ENCODE peak calls at places on chromosomes 3 and 15, in four cellular contexts. D is GM23338, V is hepatocyte, R is PC-3. T is an unnamed sample.

GRCh38 chr3:86562095-86562494 is 428.9 kb downstream of the VGLL3 start:
- DNase-seq in D (peak; percentile 26), V (no peak), R (no peak), T (no peak)

GRCh38 chr3:61669203-61669602 is 107.8 kb downstream of the PTPRG start:
- DNase-seq in D (no peak), V (no peak), R (no peak), T (no peak)

GRCh38 chr3:41259449-41260062 is 60.3 kb downstream of the CTNNB1 start:
- DNase-seq in D (no peak), V (no peak), R (peak; percentile 87), T (no peak)

GRCh38 chr3:109563149-109563548 is 225.8 kb upstream of the DPPA4 start:
- DNase-seq in D (peak; percentile 4), V (no peak), R (no peak), T (no peak)

GRCh38 chr3:121852256-121852655 is 17.2 kb downstream of the EAF2 start:
- DNase-seq in D (no peak), V (no peak), R (no peak), T (no peak)

GRCh38 chr3:170383567-170383966 is 26.1 kb downstream of the SKIL start:
- DNase-seq in D (no peak), V (no peak), R (no peak), T (no peak)

GRCh38 chr15:77026501-77027110 is 31.7 kb downstream of the PSTPIP1 start:
- DNase-seq in D (no peak), V (no peak), R (no peak), T (no peak)

GRCh38 chr15:40739854-40740253 is 15.2 kb downstream of the RMDN3 start:
- DNase-seq in D (peak; percentile 47), V (no peak), R (no peak), T (no peak)

GRCh38 chr15:89971592-89971997 is 29.5 kb upstream of the ZNF710 start:
- DNase-seq in D (peak; percentile 95), V (peak; percentile 79), R (peak; percentile 79), T (peak; percentile 70)

GRCh38 chr3:8805774-8806173 is 36.4 kb upstream of the OXTR start:
- DNase-seq in D (no peak), V (no peak), R (no peak), T (no peak)

GRCh38 chr3:76554717-76555116 is 485.2 kb upstream of the ROBO2 start:
- DNase-seq in D (no peak), V (no peak), R (no peak), T (no peak)

GRCh38 chr3:117526485-117527079 is 817.0 kb downstream of the TUSC7 start:
- DNase-seq in D (peak; percentile 47), V (peak; percentile 56), R (peak; percentile 17), T (peak; percentile 2)

GRCh38 chr15:93852761-93853160 is 378.6 kb upstream of the MCTP2 start:
- DNase-seq in D (no peak), V (no peak), R (peak; percentile 5), T (no peak)

GRCh38 chr3:101453966-101454365 is 59.0 kb downstream of the SENP7 start:
- DNase-seq in D (no peak), V (no peak), R (no peak), T (no peak)

GRCh38 chr3:107064445-107065060 is 312.7 kb upstream of the CCDC54 start:
- DNase-seq in D (peak; percentile 92), V (peak; percentile 85), R (peak; percentile 91), T (peak; percentile 57)

GRCh38 chr15:74613953-74614743 is 1.5 kb upstream of the CLK3 start:
- DNase-seq in D (peak; percentile 84), V (no peak), R (no peak), T (no peak)

GRCh38 chr3:11600501-11601282 is 43.0 kb downstream of the VGLL4 start:
- DNase-seq in D (peak; percentile 72), V (peak; percentile 94), R (peak; percentile 99), T (peak; percentile 61)

GRCh38 chr15:29045717-29046116 is 159.9 kb downstream of the APBA2 start:
- DNase-seq in D (no peak), V (no peak), R (peak; percentile 35), T (no peak)

GRCh38 chr15:93059442-93059841 is 29.6 kb downstream of the RGMA start:
- DNase-seq in D (no peak), V (no peak), R (no peak), T (no peak)

DNA sequence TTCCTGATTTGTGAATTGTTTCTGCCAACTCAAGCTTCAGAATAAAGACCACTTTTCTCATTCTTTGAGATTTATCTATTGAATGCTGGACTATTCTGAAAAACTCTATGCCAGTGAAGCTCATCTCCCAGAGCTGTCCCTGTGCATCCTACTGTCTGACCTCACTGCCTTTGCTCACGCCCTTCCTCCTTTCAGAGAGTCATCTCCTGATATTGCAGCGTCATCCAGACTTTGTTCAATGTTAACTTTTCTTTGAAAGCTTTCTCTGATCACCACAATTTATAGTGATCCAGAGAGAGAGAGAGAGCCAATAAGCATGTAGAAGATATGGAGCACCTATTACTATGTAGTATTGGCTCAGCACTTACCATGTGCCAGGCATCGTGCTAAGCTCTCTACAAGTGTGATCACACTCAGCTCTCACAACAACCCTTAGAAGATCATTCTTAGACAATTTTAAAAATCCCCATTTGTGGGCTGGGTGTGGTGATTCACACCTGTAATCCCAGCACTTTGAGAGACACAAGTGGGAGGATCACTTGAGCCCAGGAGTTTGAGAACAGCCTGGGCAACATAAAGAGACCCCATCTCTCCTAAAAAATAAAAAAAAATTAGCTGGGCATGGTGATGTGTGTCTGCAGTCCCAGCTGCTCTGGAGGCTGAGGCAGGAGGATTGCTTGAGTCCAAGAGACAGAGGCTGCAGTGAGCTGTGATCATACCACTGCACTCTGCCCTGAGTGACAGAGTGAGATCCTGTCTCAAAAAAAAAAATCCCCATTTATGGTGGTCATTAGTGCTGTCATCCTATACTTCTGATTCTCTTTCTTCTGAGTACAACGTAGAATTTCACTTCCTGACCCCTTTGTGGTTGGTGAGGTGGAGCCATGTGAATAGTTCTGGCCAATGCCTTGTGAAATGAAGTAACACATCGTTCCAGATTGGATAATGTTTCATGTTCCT is 30.4 kb upstream of the TLE3 start:
- DNase-seq in D (no peak), V (no peak), R (no peak), T (no peak)
- TF ChIP-seq EZH2phosphoT487 in D (no peak), V (no peak), R (no peak), T (no peak)

GRCh38 chr15:38130200-38130567 is 122.5 kb upstream of the SPRED1 start:
- DNase-seq in D (no peak), V (no peak), R (no peak), T (no peak)

GRCh38 chr15:38127306-38127731 is 125.3 kb upstream of the SPRED1 start:
- DNase-seq in D (no peak), V (peak; percentile 48), R (peak; percentile 56), T (peak; percentile 3)

GRCh38 chr15:38130739-38131498 is 121.7 kb upstream of the SPRED1 start:
- DNase-seq in D (peak; percentile 28), V (peak; percentile 74), R (peak; percentile 92), T (no peak)

GRCh38 chr15:38128389-38128788 is 124.2 kb upstream of the SPRED1 start:
- DNase-seq in D (no peak), V (peak; percentile 36), R (peak; percentile 74), T (no peak)

DNA sequence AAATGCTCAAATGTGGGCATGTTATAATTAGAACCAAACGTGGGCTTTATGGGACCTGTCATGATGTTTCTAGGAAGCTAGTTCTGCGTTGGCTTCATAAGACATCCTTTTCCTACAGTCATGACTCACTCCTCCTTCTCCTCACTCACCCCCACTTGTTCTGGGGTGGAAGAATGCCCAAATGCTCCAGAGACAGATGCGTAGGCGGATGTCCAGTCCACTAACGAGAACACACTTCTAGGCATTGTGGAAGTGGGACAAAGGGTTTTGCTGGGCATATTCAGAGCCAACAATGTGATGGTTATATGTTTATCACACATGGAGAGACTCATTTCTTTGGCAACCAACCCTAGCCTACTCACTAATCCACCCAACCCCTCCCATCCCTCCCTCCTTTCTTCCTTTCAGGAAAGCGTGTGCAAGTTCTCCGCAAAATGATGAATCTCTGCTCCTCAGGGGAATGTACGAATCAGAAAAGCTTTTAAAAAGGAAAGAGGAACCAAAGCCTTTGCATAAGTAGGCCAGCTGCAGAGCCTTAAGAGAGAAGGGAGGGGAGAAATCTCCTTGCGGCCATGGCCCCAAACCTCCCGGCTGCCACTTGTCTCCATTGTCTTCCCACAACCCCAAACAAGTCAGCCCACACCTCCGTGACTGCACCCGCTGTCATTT is 123.0 kb upstream of the SPRED1 start:
- DNase-seq in D (no peak), V (peak; percentile 68), R (peak; percentile 99), T (no peak)
- TF ChIP-seq EZH2phosphoT487 in D (no peak), V (no peak), R (no peak), T (no peak)

GRCh38 chr3:49469876-49470713 is at the start of gene DAG1:
- DNase-seq in D (peak; percentile 97), V (peak; percentile 99), R (peak; percentile 98), T (peak; percentile 90)
- TF ChIP-seq EZH2phosphoT487 in D (no peak), V (no peak), R (no peak), T (no peak)

GRCh38 chr15:78220713-78221112 is 13.7 kb downstream of the ACSBG1 start:
- DNase-seq in D (no peak), V (no peak), R (no peak), T (no peak)
- TF ChIP-seq EZH2phosphoT487 in D (no peak), V (no peak), R (no peak), T (no peak)

GRCh38 chr3:129549805-129550204 is 6.8 kb downstream of the H1-8 start:
- DNase-seq in D (no peak), V (no peak), R (no peak), T (no peak)
- TF ChIP-seq EZH2phosphoT487 in D (no peak), V (no peak), R (no peak), T (no peak)

T was measured in HCT116.